ENCODE peak calls at places on chromosomes 11 and 22, in eight cellular contexts. K, G, X, W, P, S, M and F are unnamed samples.

GRCh38 chr11:62432695-62433094 is 13.9 kb downstream of the SCGB1A1 start:
- DNase-seq in K (no peak), G (peak), X (no peak), W (no peak), P (no peak), S (no peak), M (no peak), F (no peak)

GRCh38 chr11:118898400-118899295 is 15.0 kb downstream of the CXCR5 start:
- DNase-seq in K (no peak), G (no peak), X (no peak), W (no peak), P (no peak), S (no peak), M (no peak), F (no peak)

GRCh38 chr11:77191823-77192495 is 63.9 kb downstream of the MYO7A start:
- DNase-seq in K (peak), G (peak), X (no peak), W (peak), P (peak), S (peak), M (peak), F (peak)

GRCh38 chr11:27571151-27571840 is 64.7 kb upstream of the LIN7C start:
- DNase-seq in K (no peak), G (no peak), X (no peak), W (no peak), P (no peak), S (no peak), M (no peak), F (no peak)

GRCh38 chr11:73271936-73272679 is at the start of gene P2RY6:
- DNase-seq in K (no peak), G (no peak), X (no peak), W (no peak), P (no peak), S (no peak), M (no peak), F (peak)

GRCh38 chr11:131868769-131869482 is 498.5 kb downstream of the NTM start:
- DNase-seq in K (no peak), G (no peak), X (no peak), W (no peak), P (no peak), S (no peak), M (no peak), F (no peak)

GRCh38 chr11:88420165-88420781 is 82.7 kb upstream of the CTSC start:
- DNase-seq in K (no peak), G (no peak), X (no peak), W (no peak), P (no peak), S (no peak), M (no peak), F (no peak)

GRCh38 chr11:34111722-34112270 is 6.4 kb downstream of the NAT10 start:
- DNase-seq in K (no peak), G (no peak), X (no peak), W (no peak), P (no peak), S (no peak), M (no peak), F (no peak)

GRCh38 chr22:34878996-34879395 is 187.0 kb upstream of the ISX start:
- DNase-seq in K (no peak), G (no peak), X (no peak), W (no peak), P (no peak), S (no peak), M (no peak), F (no peak)

GRCh38 chr11:126113515-126113957 is 50.9 kb upstream of the CDON start:
- DNase-seq in K (no peak), G (peak), X (no peak), W (no peak), P (no peak), S (no peak), M (no peak), F (no peak)

GRCh38 chr11:48063424-48063978 is 83.1 kb downstream of the PTPRJ start:
- DNase-seq in K (no peak), G (no peak), X (no peak), W (no peak), P (no peak), S (no peak), M (no peak), F (no peak)